ENCODE peak calls at places on chromosomes 6 and 20, in nine cellular contexts. J is activated naive CD8-positive, alpha-beta T cell treated with anti-CD3 and anti-CD28 coated beads, Interleukin-2, amount 50 U/mL, for 24 hours; L is AG10803; K is naive thymus-derived CD8-positive, alpha-beta T cell; C is GDM1; Q is H7; W is stimulated activated CD8-positive, alpha-beta memory T cell treated with anti-CD3 and anti-CD28 coated beads, Interleukin-7, amount 100 ng/mL, for 4 hours; P is amygdala; H is B cell. R is an unnamed sample.

GRCh38 chr6:34484899-34485298 is 19.0 kb downstream of the PACSIN1 start:
- DNase-seq in J (peak), L (no peak), K (no peak), C (peak), Q (peak), W (peak), P (no peak), H (no peak), R (no peak)

GRCh38 chr6:15113587-15113986 is 132.3 kb upstream of the JARID2 start:
- DNase-seq in J (no peak), L (no peak), K (no peak), C (no peak), Q (no peak), W (no peak), P (no peak), H (no peak), R (no peak)

GRCh38 chr6:113690255-113690956 is 166.7 kb upstream of the MARCKS start:
- DNase-seq in J (no peak), L (peak), K (no peak), C (no peak), Q (no peak), W (no peak), P (no peak), H (no peak), R (no peak)

GRCh38 chr6:24646771-24647170 is 780 bp upstream of the KIAA0319 start:
- DNase-seq in J (no peak), L (no peak), K (no peak), C (no peak), Q (no peak), W (no peak), P (no peak), H (no peak), R (no peak)

GRCh38 chr20:3282271-3283221 is 43.6 kb upstream of the SLC4A11 start:
- DNase-seq in J (no peak), L (no peak), K (no peak), C (no peak), Q (peak), W (no peak), P (no peak), H (no peak), R (no peak)

GRCh38 chr20:49612127-49612738 is 44.3 kb upstream of the PTGIS start:
- DNase-seq in J (no peak), L (no peak), K (no peak), C (no peak), Q (no peak), W (no peak), P (peak), H (no peak), R (no peak)

GRCh38 chr6:72621243-72622093 is at the start of gene KCNQ5:
- DNase-seq in J (peak), L (peak), K (peak), C (peak), Q (peak), W (no peak), P (peak), H (peak), R (no peak)

GRCh38 chr6:13613029-13613594 is 2.0 kb upstream of the NOL7 start:
- DNase-seq in J (no peak), L (no peak), K (no peak), C (no peak), Q (no peak), W (no peak), P (no peak), H (no peak), R (no peak)

GRCh38 chr6:71332012-71332411 is 43.4 kb downstream of the OGFRL1 start:
- DNase-seq in J (no peak), L (no peak), K (no peak), C (no peak), Q (no peak), W (no peak), P (no peak), H (no peak), R (no peak)

GRCh38 chr6:139431602-139431956 is 57.1 kb upstream of the CITED2 start:
- DNase-seq in J (no peak), L (no peak), K (no peak), C (no peak), Q (no peak), W (no peak), P (no peak), H (no peak), R (no peak)

GRCh38 chr6:122265755-122266154 is 133.7 kb upstream of the HSF2 start:
- DNase-seq in J (no peak), L (no peak), K (no peak), C (no peak), Q (no peak), W (no peak), P (no peak), H (no peak), R (no peak)

GRCh38 chr6:27834384-27834783 is 77.8 kb downstream of the OR2B2 start:
- DNase-seq in J (no peak), L (no peak), K (no peak), C (no peak), Q (no peak), W (no peak), P (no peak), H (no peak), R (no peak)

GRCh38 chr20:41142914-41143313 is 5.6 kb downstream of the PLCG1 start:
- DNase-seq in J (no peak), L (no peak), K (no peak), C (peak), Q (no peak), W (no peak), P (no peak), H (no peak), R (peak)

GRCh38 chr20:5316188-5317158 is at the start of gene PROKR2:
- DNase-seq in J (peak), L (no peak), K (no peak), C (no peak), Q (peak), W (no peak), P (no peak), H (no peak), R (no peak)

GRCh38 chr6:63964347-63964746 is 328.7 kb downstream of the PHF3 start:
- DNase-seq in J (no peak), L (no peak), K (no peak), C (no peak), Q (peak), W (no peak), P (no peak), H (no peak), R (no peak)

GRCh38 chr20:59428441-59429205 is 128.2 kb downstream of the EDN3 start:
- DNase-seq in J (no peak), L (no peak), K (no peak), C (no peak), Q (no peak), W (no peak), P (no peak), H (no peak), R (no peak)

GRCh38 chr6:37106554-37106953 is 63.4 kb upstream of the PIM1 start:
- DNase-seq in J (no peak), L (no peak), K (no peak), C (no peak), Q (no peak), W (no peak), P (no peak), H (no peak), R (no peak)

GRCh38 chr6:22838346-22838745 is 269.0 kb downstream of the HDGFL1 start:
- DNase-seq in J (no peak), L (no peak), K (no peak), C (no peak), Q (no peak), W (no peak), P (no peak), H (no peak), R (no peak)

GRCh38 chr6:7805088-7805756 is 79.3 kb downstream of the BMP6 start:
- DNase-seq in J (no peak), L (no peak), K (no peak), C (no peak), Q (no peak), W (no peak), P (no peak), H (no peak), R (no peak)

GRCh38 chr20:48889155-48889790 is 32.2 kb upstream of the ARFGEF2 start:
- DNase-seq in J (no peak), L (no peak), K (no peak), C (no peak), Q (no peak), W (no peak), P (no peak), H (no peak), R (no peak)

GRCh38 chr6:20921533-20921932 is 387.3 kb downstream of the CDKAL1 start:
- DNase-seq in J (no peak), L (peak), K (no peak), C (no peak), Q (no peak), W (no peak), P (no peak), H (no peak), R (no peak)

GRCh38 chr20:63750807-63751470 is 11.4 kb downstream of the SLC2A4RG start:
- DNase-seq in J (peak), L (no peak), K (peak), C (no peak), Q (peak), W (peak), P (no peak), H (peak), R (no peak)

GRCh38 chr20:2751868-2752630 is 48.4 kb downstream of the CPXM1 start:
- DNase-seq in J (peak), L (no peak), K (peak), C (no peak), Q (peak), W (peak), P (no peak), H (peak), R (no peak)

GRCh38 chr6:118776607-118777549 is 117.1 kb upstream of the ASF1A start:
- DNase-seq in J (peak), L (peak), K (peak), C (peak), Q (peak), W (peak), P (peak), H (peak), R (no peak)

GRCh38 chr20:43238833-43239232 is 49.1 kb upstream of the PTPRT start:
- DNase-seq in J (no peak), L (no peak), K (no peak), C (no peak), Q (peak), W (no peak), P (no peak), H (no peak), R (no peak)

GRCh38 chr6:127946388-127946787 is 45.5 kb upstream of the THEMIS start:
- DNase-seq in J (no peak), L (no peak), K (no peak), C (no peak), Q (no peak), W (no peak), P (no peak), H (no peak), R (no peak)

GRCh38 chr6:36838896-36839818 is at the start of gene CPNE5:
- DNase-seq in J (no peak), L (no peak), K (peak), C (no peak), Q (peak), W (no peak), P (no peak), H (peak), R (no peak)